ENCODE peak calls at places on chromosomes 1 and 21, in five cellular contexts. One of them, this sample, is unnamed.

GRCh38 chr1:62175568-62176179 is 19.0 kb upstream of the L1TD1 start:
- DNase-seq in IMR-90: peak
- DNase-seq in HCT116: peak
- DNase-seq in right lobe of liver: no peak
- DNase-seq in GM12865: peak
- DNase-seq in this sample: peak

GRCh38 chr1:21251773-21252471 is 38.3 kb downstream of the ECE1 start:
- DNase-seq in IMR-90: peak
- DNase-seq in HCT116: peak
- DNase-seq in right lobe of liver: peak
- DNase-seq in GM12865: no peak
- DNase-seq in this sample: peak

GRCh38 chr1:25700124-25700523 is 83.5 kb downstream of the MAN1C1 start:
- DNase-seq in IMR-90: peak
- DNase-seq in HCT116: no peak
- DNase-seq in right lobe of liver: no peak
- DNase-seq in GM12865: no peak
- DNase-seq in this sample: no peak

GRCh38 chr21:35953570-35953969 is 106.8 kb downstream of the SETD4 start:
- DNase-seq in IMR-90: no peak
- DNase-seq in HCT116: no peak
- DNase-seq in right lobe of liver: no peak
- DNase-seq in GM12865: no peak
- DNase-seq in this sample: peak

GRCh38 chr1:66253330-66253921 is 280.5 kb upstream of the SGIP1 start:
- DNase-seq in IMR-90: peak
- DNase-seq in HCT116: peak
- DNase-seq in right lobe of liver: no peak
- DNase-seq in GM12865: peak
- DNase-seq in this sample: peak

GRCh38 chr1:10794724-10795304 is 1.6 kb downstream of the CASZ1 start:
- DNase-seq in IMR-90: no peak
- DNase-seq in HCT116: no peak
- DNase-seq in right lobe of liver: peak
- DNase-seq in GM12865: peak
- DNase-seq in this sample: no peak

GRCh38 chr1:202852163-202852904 is 36.6 kb downstream of the RABIF start:
- DNase-seq in IMR-90: peak
- DNase-seq in HCT116: peak
- DNase-seq in right lobe of liver: no peak
- DNase-seq in GM12865: peak
- DNase-seq in this sample: peak

GRCh38 chr1:28099050-28099769 is 10.8 kb upstream of the EYA3 start:
- DNase-seq in IMR-90: peak
- DNase-seq in HCT116: no peak
- DNase-seq in right lobe of liver: no peak
- DNase-seq in GM12865: no peak
- DNase-seq in this sample: peak

GRCh38 chr1:70277875-70278274 is 56.7 kb downstream of the SRSF11 start:
- DNase-seq in IMR-90: no peak
- DNase-seq in HCT116: no peak
- DNase-seq in right lobe of liver: no peak
- DNase-seq in GM12865: no peak
- DNase-seq in this sample: no peak

GRCh38 chr1:61825398-61825797 is 83.1 kb downstream of the PATJ start:
- DNase-seq in IMR-90: no peak
- DNase-seq in HCT116: no peak
- DNase-seq in right lobe of liver: no peak
- DNase-seq in GM12865: no peak
- DNase-seq in this sample: no peak

GRCh38 chr1:113928129-113928949 is 785 bp upstream of the HIPK1 start:
- DNase-seq in IMR-90: peak
- DNase-seq in HCT116: no peak
- DNase-seq in right lobe of liver: no peak
- DNase-seq in GM12865: peak
- DNase-seq in this sample: no peak

GRCh38 chr21:46142581-46143473 is 12.6 kb downstream of the FTCD start:
- DNase-seq in IMR-90: no peak
- DNase-seq in HCT116: no peak
- DNase-seq in right lobe of liver: peak
- DNase-seq in GM12865: no peak
- DNase-seq in this sample: no peak

GRCh38 chr1:59664167-59664566 is 150.6 kb upstream of the HOOK1 start:
- DNase-seq in IMR-90: no peak
- DNase-seq in HCT116: no peak
- DNase-seq in right lobe of liver: no peak
- DNase-seq in GM12865: no peak
- DNase-seq in this sample: no peak

GRCh38 chr1:108584320-108584968 is 24.5 kb downstream of the EEIG2 start:
- DNase-seq in IMR-90: no peak
- DNase-seq in HCT116: no peak
- DNase-seq in right lobe of liver: no peak
- DNase-seq in GM12865: no peak
- DNase-seq in this sample: no peak

GRCh38 chr21:43352568-43353281 is 74.2 kb downstream of the SIK1 start:
- DNase-seq in IMR-90: no peak
- DNase-seq in HCT116: peak
- DNase-seq in right lobe of liver: no peak
- DNase-seq in GM12865: peak
- DNase-seq in this sample: no peak

GRCh38 chr1:18917071-18917799 is 14.9 kb upstream of the ALDH4A1 start:
- DNase-seq in IMR-90: no peak
- DNase-seq in HCT116: no peak
- DNase-seq in right lobe of liver: no peak
- DNase-seq in GM12865: no peak
- DNase-seq in this sample: no peak

GRCh38 chr1:154819628-154820590 is 50.2 kb downstream of the KCNN3 start:
- DNase-seq in IMR-90: no peak
- DNase-seq in HCT116: peak
- DNase-seq in right lobe of liver: no peak
- DNase-seq in GM12865: peak
- DNase-seq in this sample: peak

GRCh38 chr21:41600961-41601572 is 93.1 kb upstream of the TMPRSS2 start:
- DNase-seq in IMR-90: no peak
- DNase-seq in HCT116: no peak
- DNase-seq in right lobe of liver: no peak
- DNase-seq in GM12865: no peak
- DNase-seq in this sample: no peak

GRCh38 chr21:34509151-34509550 is 2.9 kb downstream of the KCNE1 start:
- DNase-seq in IMR-90: no peak
- DNase-seq in HCT116: no peak
- DNase-seq in right lobe of liver: no peak
- DNase-seq in GM12865: peak
- DNase-seq in this sample: no peak

GRCh38 chr1:224784606-224785328 is 144.7 kb upstream of the DNAH14 start:
- DNase-seq in IMR-90: peak
- DNase-seq in HCT116: no peak
- DNase-seq in right lobe of liver: no peak
- DNase-seq in GM12865: no peak
- DNase-seq in this sample: peak

GRCh38 chr1:25190260-25190659 is 42.0 kb downstream of the SYF2 start:
- DNase-seq in IMR-90: no peak
- DNase-seq in HCT116: no peak
- DNase-seq in right lobe of liver: no peak
- DNase-seq in GM12865: no peak
- DNase-seq in this sample: no peak

GRCh38 chr1:210252621-210253041 is 20.0 kb downstream of the SERTAD4 start:
- DNase-seq in IMR-90: no peak
- DNase-seq in HCT116: no peak
- DNase-seq in right lobe of liver: no peak
- DNase-seq in GM12865: no peak
- DNase-seq in this sample: no peak

GRCh38 chr1:159828916-159829634 is 2.4 kb downstream of the SLAMF8 start:
- DNase-seq in IMR-90: no peak
- DNase-seq in HCT116: peak
- DNase-seq in right lobe of liver: peak
- DNase-seq in GM12865: peak
- DNase-seq in this sample: no peak

GRCh38 chr1:159827102-159827490 is 423 bp downstream of the SLAMF8 start:
- DNase-seq in IMR-90: no peak
- DNase-seq in HCT116: no peak
- DNase-seq in right lobe of liver: no peak
- DNase-seq in GM12865: no peak
- DNase-seq in this sample: no peak

GRCh38 chr1:159828176-159828575 is 1.5 kb downstream of the SLAMF8 start:
- DNase-seq in IMR-90: no peak
- DNase-seq in HCT116: no peak
- DNase-seq in right lobe of liver: no peak
- DNase-seq in GM12865: no peak
- DNase-seq in this sample: peak

GRCh38 chr1:159826436-159827101 is at the start of gene SLAMF8:
- DNase-seq in IMR-90: no peak
- DNase-seq in HCT116: no peak
- DNase-seq in right lobe of liver: peak
- DNase-seq in GM12865: peak
- DNase-seq in this sample: no peak

DNA sequence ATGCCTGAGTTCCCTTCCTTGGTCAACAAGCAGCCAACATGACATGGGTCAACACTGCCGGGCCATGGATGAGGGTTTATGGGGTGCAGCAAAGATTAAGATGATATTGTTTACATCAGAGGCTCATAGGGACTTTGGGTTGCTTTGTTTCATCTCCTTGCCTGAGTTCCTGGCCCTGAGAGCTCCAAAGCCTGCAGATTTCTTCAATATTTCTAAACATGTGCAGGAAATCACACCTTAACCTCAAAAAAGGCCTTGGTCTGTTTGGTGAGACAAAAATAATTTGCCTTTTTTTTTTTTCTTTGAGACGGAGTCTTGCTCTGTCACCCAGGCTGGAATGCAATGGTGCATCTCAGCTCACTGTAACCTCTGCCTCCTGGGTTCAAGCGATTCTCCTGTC is 876 bp downstream of the SLAMF8 start:
- DNase-seq in IMR-90: no peak
- DNase-seq in HCT116: no peak
- DNase-seq in right lobe of liver: no peak
- DNase-seq in GM12865: peak
- DNase-seq in this sample: no peak
- H3K4me3 ChIP-seq in IMR-90: no peak
- H3K4me3 ChIP-seq in HCT116: no peak
- H3K4me3 ChIP-seq in right lobe of liver: no peak
- H3K4me3 ChIP-seq in GM12865: no peak
- H3K4me3 ChIP-seq in this sample: no peak

GRCh38 chr1:244324176-244324883 is 127.4 kb downstream of the ADSS2 start:
- DNase-seq in IMR-90: no peak
- DNase-seq in HCT116: no peak
- DNase-seq in right lobe of liver: no peak
- DNase-seq in GM12865: no peak
- DNase-seq in this sample: no peak
- H3K4me3 ChIP-seq in IMR-90: no peak
- H3K4me3 ChIP-seq in HCT116: no peak
- H3K4me3 ChIP-seq in right lobe of liver: no peak
- H3K4me3 ChIP-seq in GM12865: peak
- H3K4me3 ChIP-seq in this sample: no peak

DNA sequence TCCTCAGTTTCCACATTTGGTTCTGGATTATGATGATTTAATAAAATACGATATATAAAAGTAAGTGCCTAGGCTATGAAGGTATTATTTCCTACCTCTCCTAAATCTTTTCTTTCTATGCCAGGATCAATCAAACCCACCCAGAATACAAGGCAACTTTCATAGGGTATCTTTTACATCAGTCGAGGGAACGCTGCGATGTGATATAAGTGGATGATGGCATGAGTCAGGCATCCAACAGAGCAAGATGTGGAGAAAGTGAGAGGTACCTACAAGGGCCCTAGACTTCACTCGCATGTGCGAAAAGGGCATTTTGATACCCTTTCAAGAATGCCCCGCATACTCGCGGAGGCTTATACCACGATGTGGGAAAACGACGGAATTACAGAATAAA is 730 bp downstream of the TTLL7 start:
- DNase-seq in IMR-90: peak
- DNase-seq in HCT116: no peak
- DNase-seq in right lobe of liver: no peak
- DNase-seq in GM12865: no peak
- DNase-seq in this sample: peak
- H3K4me3 ChIP-seq in IMR-90: peak
- H3K4me3 ChIP-seq in HCT116: peak
- H3K4me3 ChIP-seq in right lobe of liver: peak
- H3K4me3 ChIP-seq in GM12865: no peak
- H3K4me3 ChIP-seq in this sample: peak

GRCh38 chr1:206117151-206117948 is at the start of gene AVPR1B:
- DNase-seq in IMR-90: peak
- DNase-seq in HCT116: no peak
- DNase-seq in right lobe of liver: peak
- DNase-seq in GM12865: no peak
- DNase-seq in this sample: peak

GRCh38 chr1:206116191-206116872 is 856 bp downstream of the AVPR1B start:
- DNase-seq in IMR-90: no peak
- DNase-seq in HCT116: no peak
- DNase-seq in right lobe of liver: no peak
- DNase-seq in GM12865: no peak
- DNase-seq in this sample: no peak

GRCh38 chr1:206114692-206115430 is 2.3 kb downstream of the AVPR1B start:
- DNase-seq in IMR-90: no peak
- DNase-seq in HCT116: no peak
- DNase-seq in right lobe of liver: no peak
- DNase-seq in GM12865: no peak
- DNase-seq in this sample: no peak

GRCh38 chr1:206115791-206116190 is 1.4 kb downstream of the AVPR1B start:
- DNase-seq in IMR-90: no peak
- DNase-seq in HCT116: no peak
- DNase-seq in right lobe of liver: no peak
- DNase-seq in GM12865: no peak
- DNase-seq in this sample: no peak

GRCh38 chr1:206116873-206117150 is 376 bp downstream of the AVPR1B start:
- DNase-seq in IMR-90: no peak
- DNase-seq in HCT116: no peak
- DNase-seq in right lobe of liver: no peak
- DNase-seq in GM12865: no peak
- DNase-seq in this sample: no peak
- H3K4me3 ChIP-seq in IMR-90: no peak
- H3K4me3 ChIP-seq in HCT116: no peak
- H3K4me3 ChIP-seq in right lobe of liver: no peak
- H3K4me3 ChIP-seq in GM12865: no peak
- H3K4me3 ChIP-seq in this sample: no peak

DNA sequence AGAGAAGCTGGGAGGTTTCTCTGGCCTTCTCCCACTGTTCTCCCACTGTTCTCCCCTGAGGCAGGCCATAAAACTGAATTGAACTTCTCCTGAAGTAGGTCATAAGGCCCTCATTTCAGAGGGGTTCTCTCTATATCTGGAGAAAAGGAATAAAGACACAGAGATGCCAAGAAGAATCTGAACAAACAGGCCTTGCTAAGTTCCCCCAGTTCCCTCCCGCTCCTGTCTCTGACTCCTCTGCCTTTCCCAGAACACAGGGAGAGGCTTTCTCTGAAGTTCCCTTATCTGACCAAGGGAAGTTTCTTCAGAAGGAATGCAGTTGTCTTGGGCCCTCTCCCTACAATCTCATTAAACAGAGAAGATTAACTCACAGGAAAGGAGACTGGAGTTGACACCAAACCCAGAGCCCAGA is 83.4 kb downstream of the SLC16A1 start:
- DNase-seq in IMR-90: no peak
- DNase-seq in HCT116: no peak
- DNase-seq in right lobe of liver: no peak
- DNase-seq in GM12865: no peak
- DNase-seq in this sample: no peak
- H3K4me3 ChIP-seq in IMR-90: no peak
- H3K4me3 ChIP-seq in HCT116: no peak
- H3K4me3 ChIP-seq in right lobe of liver: no peak
- H3K4me3 ChIP-seq in GM12865: no peak
- H3K4me3 ChIP-seq in this sample: no peak